ENCODE peak calls at places on chromosomes 5 and 9, in eight cellular contexts. Q, P, L, A, Y, K, W and R are unnamed samples.

GRCh38 chr9:101536351-101536750 is 2.7 kb downstream of the RNF20 start:
- DNase-seq in Q (no peak), P (no peak), L (no peak), A (no peak), Y (no peak), K (no peak), W (no peak), R (no peak)

GRCh38 chr5:88883059-88883565 is at the start of gene MEF2C:
- DNase-seq in Q (no peak), P (peak), L (peak), A (peak), Y (peak), K (peak), W (peak), R (peak)

GRCh38 chr5:41337240-41337639 is 123.9 kb upstream of the C6 start:
- DNase-seq in Q (no peak), P (no peak), L (no peak), A (no peak), Y (no peak), K (no peak), W (no peak), R (no peak)

GRCh38 chr9:107667700-107668099 is 178.1 kb upstream of the KLF4 start:
- DNase-seq in Q (no peak), P (no peak), L (peak), A (no peak), Y (peak), K (no peak), W (no peak), R (no peak)

GRCh38 chr5:126677101-126677500 is 76.4 kb downstream of the PHAX start:
- DNase-seq in Q (no peak), P (no peak), L (no peak), A (no peak), Y (no peak), K (no peak), W (no peak), R (no peak)

GRCh38 chr5:59152701-59153245 is 569.9 kb downstream of the RAB3C start:
- DNase-seq in Q (no peak), P (no peak), L (no peak), A (no peak), Y (no peak), K (no peak), W (no peak), R (no peak)

GRCh38 chr9:21611896-21612295 is 129.8 kb upstream of the IFNE start:
- DNase-seq in Q (no peak), P (no peak), L (no peak), A (no peak), Y (no peak), K (no peak), W (no peak), R (no peak)

GRCh38 chr9:127734247-127734746 is 797 bp downstream of the TOR2A start:
- DNase-seq in Q (no peak), P (no peak), L (no peak), A (no peak), Y (no peak), K (no peak), W (no peak), R (no peak)

GRCh38 chr5:86756839-86757238 is 139.1 kb downstream of the COX7C start:
- DNase-seq in Q (no peak), P (no peak), L (no peak), A (no peak), Y (no peak), K (no peak), W (no peak), R (no peak)

GRCh38 chr9:75134495-75134894 is 46.2 kb downstream of the OSTF1 start:
- DNase-seq in Q (no peak), P (no peak), L (no peak), A (no peak), Y (no peak), K (no peak), W (no peak), R (no peak)

GRCh38 chr9:33638516-33638915 is 114.5 kb downstream of the ANKRD18B start:
- DNase-seq in Q (no peak), P (no peak), L (no peak), A (no peak), Y (no peak), K (no peak), W (no peak), R (no peak)

GRCh38 chr9:134886413-134886913 is 5.9 kb downstream of the FCN2 start:
- DNase-seq in Q (peak), P (no peak), L (no peak), A (no peak), Y (no peak), K (no peak), W (peak), R (no peak)

GRCh38 chr5:96347502-96348292 is 85.4 kb downstream of the PCSK1 start:
- DNase-seq in Q (no peak), P (no peak), L (no peak), A (no peak), Y (no peak), K (no peak), W (no peak), R (no peak)

GRCh38 chr5:136811551-136811950 is 446.2 kb upstream of the TRPC7 start:
- DNase-seq in Q (no peak), P (no peak), L (no peak), A (peak), Y (no peak), K (peak), W (no peak), R (no peak)

GRCh38 chr5:176501333-176501732 is 35.9 kb downstream of the RNF44 start:
- DNase-seq in Q (no peak), P (no peak), L (no peak), A (no peak), Y (no peak), K (no peak), W (no peak), R (no peak)

GRCh38 chr9:108671156-108671555 is 184.6 kb downstream of the ACTL7B start:
- DNase-seq in Q (no peak), P (no peak), L (no peak), A (peak), Y (no peak), K (no peak), W (no peak), R (no peak)

GRCh38 chr5:89374818-89375521 is 492.0 kb upstream of the MEF2C start:
- DNase-seq in Q (no peak), P (no peak), L (no peak), A (no peak), Y (no peak), K (no peak), W (no peak), R (no peak)

GRCh38 chr5:32092938-32093812 is 80.9 kb downstream of the GOLPH3 start:
- DNase-seq in Q (peak), P (peak), L (peak), A (peak), Y (peak), K (peak), W (no peak), R (peak)

GRCh38 chr5:55623789-55624188 is 88.3 kb downstream of the SLC38A9 start:
- DNase-seq in Q (no peak), P (no peak), L (no peak), A (no peak), Y (no peak), K (no peak), W (no peak), R (no peak)

GRCh38 chr5:120954255-120954654 is 490.2 kb downstream of the PRR16 start:
- DNase-seq in Q (no peak), P (no peak), L (no peak), A (no peak), Y (no peak), K (no peak), W (no peak), R (no peak)

GRCh38 chr9:3342159-3342777 is 183.5 kb downstream of the RFX3 start:
- DNase-seq in Q (no peak), P (no peak), L (no peak), A (no peak), Y (no peak), K (no peak), W (no peak), R (no peak)

GRCh38 chr9:126663661-126664072 is 49.9 kb downstream of the LMX1B start:
- DNase-seq in Q (no peak), P (no peak), L (peak), A (no peak), Y (no peak), K (no peak), W (no peak), R (no peak)

GRCh38 chr9:132937463-132937901 is 6.9 kb downstream of the TSC1 start:
- DNase-seq in Q (no peak), P (no peak), L (no peak), A (no peak), Y (no peak), K (no peak), W (no peak), R (no peak)

GRCh38 chr5:157335534-157336422 is 69.9 kb downstream of the CYFIP2 start:
- DNase-seq in Q (no peak), P (peak), L (peak), A (no peak), Y (no peak), K (no peak), W (no peak), R (no peak)

GRCh38 chr9:78973906-78974305 is 597.9 kb upstream of the TLE4 start:
- DNase-seq in Q (no peak), P (no peak), L (no peak), A (peak), Y (no peak), K (no peak), W (no peak), R (no peak)

GRCh38 chr9:109683521-109683920 is 96.5 kb upstream of the PALM2AKAP2 start:
- DNase-seq in Q (no peak), P (no peak), L (no peak), A (no peak), Y (no peak), K (no peak), W (no peak), R (no peak)

GRCh38 chr5:159878988-159879471 is 37.3 kb upstream of the ADRA1B start:
- DNase-seq in Q (no peak), P (peak), L (peak), A (peak), Y (peak), K (peak), W (peak), R (peak)

GRCh38 chr9:93869863-93870262 is 85.3 kb downstream of the BARX1 start:
- DNase-seq in Q (peak), P (no peak), L (no peak), A (no peak), Y (no peak), K (no peak), W (no peak), R (no peak)
- H3K27ac ChIP-seq in Q (no peak), P (no peak), L (no peak), A (no peak), Y (no peak), K (no peak), W (no peak), R (no peak)

GRCh38 chr9:94134629-94135028 is 50.4 kb downstream of the PTPDC1 start:
- DNase-seq in Q (no peak), P (no peak), L (no peak), A (no peak), Y (no peak), K (no peak), W (no peak), R (no peak)
- TF ChIP-seq POLR2A in Q (no peak), P (no peak), L (no peak), A (no peak), Y (no peak), K (no peak), W (no peak), R (no peak)

DNA sequence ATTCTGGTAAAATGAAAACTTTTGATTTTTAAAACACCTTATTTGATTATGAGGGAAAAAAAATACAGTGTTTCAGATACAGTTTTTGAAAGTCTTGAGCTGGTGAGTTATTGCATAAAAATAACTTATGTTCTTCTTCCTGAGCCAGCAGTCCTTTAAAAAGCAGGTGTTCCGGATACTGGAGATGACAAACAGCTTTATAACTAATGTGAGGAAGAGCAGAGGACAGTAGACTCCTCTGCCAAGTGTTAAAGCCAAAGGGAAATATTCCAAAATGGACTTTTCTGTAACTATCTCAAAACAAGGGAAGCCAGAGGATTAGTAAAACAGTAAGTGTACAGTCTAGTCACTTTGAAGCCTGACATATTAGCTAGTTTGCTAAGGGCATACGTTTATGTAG is 11.1 kb upstream of the SNCAIP start:
- DNase-seq in Q (no peak), P (no peak), L (no peak), A (no peak), Y (no peak), K (no peak), W (no peak), R (no peak)
- H3K27ac ChIP-seq in Q (no peak), P (no peak), L (no peak), A (no peak), Y (no peak), K (no peak), W (no peak), R (no peak)

GRCh38 chr5:81749562-81750307 is 1.2 kb downstream of the SSBP2 start:
- DNase-seq in Q (no peak), P (no peak), L (peak), A (no peak), Y (peak), K (no peak), W (peak), R (peak)
- TF ChIP-seq POLR2A in Q (no peak), P (no peak), L (no peak), A (no peak), Y (no peak), K (no peak), W (no peak), R (no peak)

GRCh38 chr9:113955076-113955752 is 79.1 kb downstream of the ZNF618 start:
- DNase-seq in Q (no peak), P (peak), L (no peak), A (no peak), Y (no peak), K (no peak), W (no peak), R (no peak)
- H3K27ac ChIP-seq in Q (peak), P (no peak), L (no peak), A (no peak), Y (peak), K (peak), W (peak), R (no peak)

GRCh38 chr5:142326480-142326938 is 1.7 kb upstream of the SPRY4 start:
- DNase-seq in Q (no peak), P (no peak), L (no peak), A (no peak), Y (no peak), K (no peak), W (no peak), R (no peak)
- TF ChIP-seq POLR2A in Q (no peak), P (no peak), L (no peak), A (no peak), Y (no peak), K (no peak), W (no peak), R (no peak)

DNA sequence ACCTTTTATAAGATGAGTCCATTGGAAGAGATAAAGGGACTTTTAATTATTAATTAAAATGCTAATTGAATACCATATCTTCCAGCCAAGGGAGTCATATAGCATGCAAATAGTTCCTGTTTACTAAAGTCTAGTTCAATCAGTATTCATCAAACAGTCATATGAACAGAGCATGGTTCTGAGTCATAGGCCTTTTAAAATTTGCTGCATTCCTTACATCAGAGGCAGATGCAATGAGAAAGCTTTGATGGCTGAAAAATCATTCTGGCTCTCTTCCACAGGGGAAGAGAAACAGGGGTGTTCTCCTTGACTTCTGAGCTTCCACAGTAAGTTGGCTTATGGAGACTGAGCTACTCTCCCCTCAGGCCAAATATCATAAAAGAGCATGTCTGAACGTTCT is 32.6 kb upstream of the ZCCHC9 start:
- DNase-seq in Q (no peak), P (no peak), L (no peak), A (peak), Y (no peak), K (no peak), W (no peak), R (no peak)
- H3K27ac ChIP-seq in Q (no peak), P (no peak), L (no peak), A (peak), Y (no peak), K (no peak), W (no peak), R (no peak)

GRCh38 chr5:132256783-132257130 is 739 bp upstream of the PDLIM4 start:
- DNase-seq in Q (no peak), P (no peak), L (no peak), A (no peak), Y (no peak), K (no peak), W (no peak), R (no peak)

GRCh38 chr5:132258102-132259060 is 885 bp downstream of the PDLIM4 start:
- DNase-seq in Q (no peak), P (peak), L (no peak), A (no peak), Y (peak), K (no peak), W (no peak), R (no peak)

GRCh38 chr5:132256086-132256782 is 1.3 kb upstream of the PDLIM4 start:
- DNase-seq in Q (no peak), P (no peak), L (no peak), A (no peak), Y (no peak), K (no peak), W (no peak), R (no peak)

GRCh38 chr5:132259061-132259851 is 1.8 kb downstream of the PDLIM4 start:
- DNase-seq in Q (no peak), P (peak), L (peak), A (no peak), Y (peak), K (no peak), W (no peak), R (peak)

GRCh38 chr5:132257131-132258101 is at the start of gene PDLIM4:
- DNase-seq in Q (no peak), P (no peak), L (peak), A (no peak), Y (peak), K (no peak), W (no peak), R (peak)
- TF ChIP-seq POLR2A in Q (peak), P (no peak), L (no peak), A (no peak), Y (peak), K (peak), W (no peak), R (no peak)

GRCh38 chr9:113525208-113525607 is 61.7 kb downstream of the RGS3 start:
- DNase-seq in Q (no peak), P (no peak), L (no peak), A (no peak), Y (no peak), K (no peak), W (no peak), R (peak)

GRCh38 chr9:113525831-113526230 is 62.3 kb downstream of the RGS3 start:
- DNase-seq in Q (no peak), P (no peak), L (no peak), A (no peak), Y (no peak), K (no peak), W (no peak), R (no peak)

GRCh38 chr9:113526231-113526746 is 62.8 kb downstream of the RGS3 start:
- DNase-seq in Q (no peak), P (no peak), L (no peak), A (no peak), Y (no peak), K (no peak), W (no peak), R (no peak)

GRCh38 chr9:113528088-113528487 is 64.6 kb downstream of the RGS3 start:
- DNase-seq in Q (no peak), P (no peak), L (no peak), A (no peak), Y (no peak), K (peak), W (no peak), R (no peak)

GRCh38 chr9:113526841-113527240 is 63.3 kb downstream of the RGS3 start:
- DNase-seq in Q (no peak), P (no peak), L (no peak), A (no peak), Y (no peak), K (no peak), W (no peak), R (no peak)
- H3K27ac ChIP-seq in Q (peak), P (no peak), L (peak), A (no peak), Y (no peak), K (peak), W (no peak), R (peak)

DNA sequence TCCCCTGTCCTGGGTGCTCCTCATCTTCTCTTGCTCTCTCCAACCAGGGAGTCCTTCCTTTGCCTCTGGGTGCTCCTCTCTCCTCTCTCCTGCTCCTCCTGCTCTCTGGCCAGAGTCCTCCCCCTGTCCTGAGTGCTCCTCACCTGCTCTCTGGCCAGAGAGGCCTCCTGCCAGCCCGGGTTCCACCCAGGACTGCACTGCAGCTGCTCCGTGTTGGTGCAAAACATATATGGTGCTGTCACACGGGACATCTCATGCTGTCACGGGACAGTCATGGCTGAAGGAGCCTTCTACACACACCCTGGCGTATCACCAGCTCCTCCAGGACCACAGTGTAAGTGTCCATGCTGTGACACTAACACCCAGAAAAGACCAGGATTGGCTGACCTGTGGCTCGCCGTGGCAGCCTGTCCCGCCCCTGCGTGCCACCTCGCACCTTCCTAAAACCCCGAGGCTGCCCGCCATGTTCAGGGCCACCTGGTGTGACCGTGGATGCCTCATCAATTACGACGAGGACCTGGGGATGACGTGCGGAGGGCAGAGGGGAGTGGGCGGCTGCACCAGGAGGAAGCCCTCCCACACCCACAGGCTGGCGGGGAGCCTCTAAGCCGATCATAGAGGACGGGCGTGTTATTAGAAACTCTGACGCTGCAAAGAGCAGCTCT is 27.9 kb upstream of the SLC6A3 start:
- DNase-seq in Q (no peak), P (no peak), L (no peak), A (no peak), Y (peak), K (no peak), W (peak), R (peak)
- TF ChIP-seq POLR2A in Q (no peak), P (no peak), L (no peak), A (no peak), Y (no peak), K (no peak), W (no peak), R (no peak)